ENCODE peak calls at places on chromosomes 5 and 9, in six cellular contexts. F is K562, B is IMR-90, N is HepG2, M is SK-N-SH, E is GM12878. O is an unnamed sample.

GRCh38 chr9:128159073-128159783 is 837 bp upstream of the BBLN start:
- DNase-seq in F (peak; percentile 77), B (no peak), N (peak; percentile 43), M (no peak), E (peak; percentile 37), O (no peak)

GRCh38 chr5:88881566-88881965 is 1.4 kb downstream of the MEF2C start:
- DNase-seq in F (no peak), B (peak; percentile 9), N (no peak), M (no peak), E (no peak), O (no peak)

GRCh38 chr5:172904312-172904642 is 54.9 kb upstream of the RPL26L1 start:
- DNase-seq in F (no peak), B (no peak), N (no peak), M (no peak), E (no peak), O (no peak)

GRCh38 chr5:176631383-176631970 is 1.0 kb downstream of the EIF4E1B start:
- DNase-seq in F (no peak), B (no peak), N (no peak), M (no peak), E (no peak), O (no peak)

GRCh38 chr5:24065786-24066185 is 558.4 kb downstream of the PRDM9 start:
- DNase-seq in F (no peak), B (no peak), N (no peak), M (no peak), E (no peak), O (no peak)

GRCh38 chr5:59992206-59992605 is 98.7 kb upstream of the PDE4D start:
- DNase-seq in F (no peak), B (no peak), N (no peak), M (no peak), E (no peak), O (no peak)

GRCh38 chr5:163306421-163306820 is 131.0 kb upstream of the CCNG1 start:
- DNase-seq in F (no peak), B (no peak), N (peak; percentile 10), M (peak; percentile 16), E (no peak), O (peak; percentile 47)

GRCh38 chr5:83527191-83527590 is 55.6 kb downstream of the VCAN start:
- DNase-seq in F (no peak), B (no peak), N (no peak), M (no peak), E (no peak), O (no peak)

GRCh38 chr5:159310492-159310891 is 19.8 kb downstream of the IL12B start:
- DNase-seq in F (no peak), B (no peak), N (no peak), M (no peak), E (no peak), O (no peak)

GRCh38 chr5:150404121-150404990 is 8.4 kb downstream of the CD74 start:
- DNase-seq in F (no peak), B (no peak), N (no peak), M (no peak), E (no peak), O (no peak)

GRCh38 chr5:150401076-150401375 is 11.7 kb downstream of the CD74 start:
- DNase-seq in F (no peak), B (no peak), N (no peak), M (peak; percentile 54), E (no peak), O (no peak)

GRCh38 chr5:150401376-150402201 is 11.1 kb downstream of the CD74 start:
- DNase-seq in F (no peak), B (no peak), N (no peak), M (no peak), E (no peak), O (no peak)

GRCh38 chr5:150402226-150402773 is 10.4 kb downstream of the CD74 start:
- DNase-seq in F (no peak), B (no peak), N (no peak), M (no peak), E (no peak), O (no peak)

GRCh38 chr5:150402901-150403342 is 9.8 kb downstream of the CD74 start:
- DNase-seq in F (no peak), B (no peak), N (no peak), M (no peak), E (no peak), O (no peak)
- TF ChIP-seq SMC3 in F (no peak), B (no peak), N (no peak), M (no peak), E (no peak), O (no peak)

GRCh38 chr9:81416476-81417298 is 272.7 kb downstream of the TLE1 start:
- DNase-seq in F (no peak), B (peak; percentile 41), N (no peak), M (no peak), E (no peak), O (no peak)
- TF ChIP-seq SMC3 in F (no peak), B (no peak), N (no peak), M (no peak), E (no peak), O (no peak)

GRCh38 chr5:126521130-126521529 is 73.9 kb downstream of the ALDH7A1 start:
- DNase-seq in F (no peak), B (no peak), N (no peak), M (no peak), E (no peak), O (no peak)

GRCh38 chr5:126516133-126516532 is 78.9 kb downstream of the ALDH7A1 start:
- DNase-seq in F (no peak), B (peak; percentile 92), N (no peak), M (peak; percentile 66), E (no peak), O (no peak)

GRCh38 chr5:126516852-126517251 is 78.2 kb downstream of the ALDH7A1 start:
- DNase-seq in F (no peak), B (peak; percentile 20), N (no peak), M (no peak), E (no peak), O (no peak)

GRCh38 chr5:126520593-126520953 is 74.4 kb downstream of the ALDH7A1 start:
- DNase-seq in F (no peak), B (no peak), N (no peak), M (no peak), E (no peak), O (no peak)

DNA sequence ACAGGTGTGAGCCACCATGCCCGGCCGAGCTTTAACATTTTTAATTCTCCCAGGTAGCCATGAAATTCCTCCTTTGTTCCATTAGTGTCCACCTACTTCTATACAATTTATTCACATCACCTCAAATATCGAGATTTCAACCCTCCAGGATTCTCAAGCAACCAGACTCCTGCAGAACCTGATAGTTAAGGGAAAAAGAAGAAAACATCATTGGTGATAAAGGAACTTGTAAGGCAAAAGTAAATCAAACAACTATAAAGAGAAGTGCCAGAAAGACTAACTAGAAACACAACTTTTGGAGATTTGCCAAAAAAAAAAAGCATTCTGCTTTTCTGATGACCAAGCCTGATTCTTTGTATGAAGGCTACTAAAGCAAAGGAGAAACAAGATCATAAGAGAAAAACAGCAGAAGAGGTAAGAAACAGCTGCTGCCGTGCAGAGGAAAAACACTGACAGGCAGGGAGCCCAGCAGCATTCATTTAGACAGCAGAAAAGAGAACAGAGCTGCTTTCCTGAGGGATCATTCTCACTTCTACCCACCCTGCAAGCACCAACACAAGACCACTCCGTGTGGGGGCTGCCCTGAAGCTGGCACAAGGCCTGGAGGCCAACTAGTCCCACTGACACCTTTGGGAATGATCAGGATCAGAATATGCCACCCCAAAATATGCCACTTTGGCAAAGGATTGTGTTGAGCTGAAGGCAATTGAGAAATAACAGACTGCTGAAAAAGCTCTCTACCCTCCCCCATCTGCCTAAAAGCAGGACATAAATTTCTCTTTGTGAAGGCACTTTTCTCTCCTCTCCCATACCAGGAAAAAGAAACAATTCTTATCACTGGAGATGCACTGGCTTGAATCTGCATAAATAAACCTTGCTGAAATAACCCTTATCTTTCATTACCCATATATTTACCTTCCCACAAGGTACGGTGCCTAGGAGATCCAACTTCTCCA is 75.1 kb downstream of the ALDH7A1 start:
- DNase-seq in F (peak; percentile 46), B (peak; percentile 40), N (no peak), M (peak; percentile 28), E (no peak), O (no peak)
- TF ChIP-seq SMC3 in F (no peak), B (no peak), N (no peak), M (no peak), E (no peak), O (no peak)

DNA sequence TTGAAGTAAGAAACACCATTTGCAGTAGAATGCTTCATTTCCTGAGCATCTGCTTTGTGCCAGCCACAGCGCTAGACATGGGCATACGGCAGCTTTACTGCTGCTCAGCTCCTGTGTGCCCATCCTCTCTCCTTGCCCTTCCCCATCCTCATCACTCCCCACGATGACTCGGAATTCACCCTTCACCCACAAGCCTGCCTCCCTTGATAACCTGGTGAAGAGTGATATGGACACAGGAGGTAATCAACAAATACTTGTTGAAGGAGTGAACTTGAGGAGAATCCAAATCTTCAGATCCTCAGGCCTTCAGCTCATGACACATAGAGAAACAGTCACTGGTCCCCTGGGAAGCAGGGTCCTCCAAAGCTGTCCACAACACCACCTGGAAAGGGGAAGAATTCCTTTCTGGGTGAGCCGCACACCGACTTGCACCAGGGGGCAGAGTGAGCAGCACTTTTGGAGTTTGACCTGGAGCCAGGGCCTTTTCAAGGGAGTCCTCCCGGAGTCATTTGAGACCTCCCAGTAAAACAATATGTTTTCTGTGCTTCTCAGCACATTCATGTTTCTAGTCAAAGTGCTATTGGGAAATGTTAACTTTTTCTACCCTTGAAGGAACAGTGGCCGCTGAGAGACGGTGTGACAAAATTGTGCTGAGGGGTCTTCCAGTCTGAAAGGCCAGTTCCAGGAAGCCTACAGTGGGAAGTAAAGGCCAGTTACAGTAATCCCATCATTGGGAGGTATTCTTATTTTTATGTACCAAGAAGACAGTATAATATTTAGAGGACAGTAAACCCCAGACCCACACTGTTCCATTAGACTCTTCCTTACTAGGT is 332.3 kb downstream of the CWC27 start:
- DNase-seq in F (peak; percentile 69), B (peak; percentile 86), N (peak; percentile 66), M (peak; percentile 72), E (no peak), O (peak; percentile 63)
- TF ChIP-seq SMC3 in F (peak; percentile 67), B (peak; percentile 78), N (peak; percentile 93), M (peak; percentile 76), E (peak; percentile 53), O (peak; percentile 69)

DNA sequence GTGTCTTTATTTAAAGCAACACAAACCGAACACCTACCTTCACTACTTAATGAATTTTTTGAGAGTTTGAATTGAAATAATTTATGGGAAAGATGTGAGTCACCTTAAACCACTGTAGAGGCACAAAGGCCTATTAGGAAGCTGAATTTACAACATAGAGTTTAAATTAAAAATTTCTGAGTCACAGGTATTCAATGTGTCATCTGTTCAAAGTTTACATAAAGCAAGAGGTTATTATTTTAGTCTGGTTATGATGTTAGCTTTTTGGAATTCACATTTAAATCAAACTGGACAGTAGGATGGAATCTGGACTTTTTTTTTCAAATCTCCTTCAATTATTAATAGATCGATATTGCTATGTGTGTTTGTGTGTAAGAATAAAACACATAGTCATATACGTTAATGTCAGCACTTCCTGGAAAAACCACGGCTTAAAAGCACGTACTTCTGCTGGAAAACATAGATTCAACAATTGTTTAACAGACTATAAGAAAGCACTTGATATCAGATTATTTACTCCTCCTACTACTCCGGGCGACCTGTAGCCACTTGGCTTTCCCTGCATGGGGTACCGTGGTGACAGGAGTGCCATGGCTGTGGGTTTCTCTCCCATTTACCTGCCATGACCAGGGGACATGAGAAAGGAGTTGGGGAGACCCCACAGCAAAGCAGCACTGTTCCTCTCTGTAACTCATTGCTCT is 638.6 kb downstream of the SEMA5A start:
- DNase-seq in F (no peak), B (peak; percentile 93), N (no peak), M (no peak), E (no peak), O (no peak)
- TF ChIP-seq SMC3 in F (no peak), B (no peak), N (no peak), M (no peak), E (no peak), O (no peak)

GRCh38 chr9:99828417-99829176 is 6.9 kb downstream of the NR4A3 start:
- DNase-seq in F (no peak), B (no peak), N (no peak), M (no peak), E (no peak), O (no peak)
- TF ChIP-seq SMC3 in F (no peak), B (no peak), N (no peak), M (no peak), E (no peak), O (no peak)